ENCODE peak calls at places on chromosomes 3 and 15, in seven cellular contexts. W is GM12864, P is right atrium auricular region, Q is foreskin keratinocyte, B is neural crest cell, F is IMR-90, E is left ventricle myocardium inferior. J is an unnamed sample.

GRCh38 chr15:41904487-41905359 is 10.9 kb upstream of the SPTBN5 start:
- DNase-seq in Q (peak; percentile 13), P (peak; percentile 73), E (peak; percentile 61), B (peak; percentile 77), W (peak; percentile 16), F (peak; percentile 65), J (peak; percentile 57)

GRCh38 chr3:170485294-170485693 is 66.6 kb downstream of the CLDN11 start:
- DNase-seq in P (no peak), B (no peak), W (no peak), Q (no peak), F (no peak), E (no peak), J (no peak)

GRCh38 chr3:89624494-89624893 is 517.1 kb downstream of the EPHA3 start:
- DNase-seq in Q (no peak), W (no peak), B (no peak), P (no peak), F (no peak), E (no peak), J (no peak)

GRCh38 chr3:197714251-197714650 is 22.5 kb downstream of the RUBCN start:
- DNase-seq in P (no peak), F (no peak), W (no peak), B (no peak), E (no peak), Q (no peak), J (no peak)

GRCh38 chr3:61522064-61522463 is 39.3 kb upstream of the PTPRG start:
- DNase-seq in P (no peak), E (no peak), W (no peak), F (no peak), B (no peak), Q (no peak), J (no peak)

GRCh38 chr3:38165722-38166387 is 518 bp downstream of the OXSR1 start:
- DNase-seq in Q (no peak), P (no peak), W (no peak), B (no peak), E (no peak), F (peak; percentile 46), J (no peak)

GRCh38 chr3:149152420-149152819 is 23.0 kb downstream of the HPS3 start:
- DNase-seq in Q (peak; percentile 75), P (no peak), E (no peak), B (no peak), W (peak; percentile 46), F (peak; percentile 69), J (peak; percentile 84)

GRCh38 chr3:9862391-9863235 is 17.4 kb downstream of the CIDEC start:
- DNase-seq in P (no peak), Q (no peak), F (no peak), E (peak; percentile 69), W (no peak), B (peak; percentile 63), J (no peak)

GRCh38 chr3:88321696-88322095 is 171.9 kb downstream of the C3orf38 start:
- DNase-seq in W (no peak), Q (no peak), P (no peak), B (no peak), F (no peak), E (no peak), J (no peak)

GRCh38 chr3:175001091-175001490 is 142.0 kb downstream of the NAALADL2 start:
- DNase-seq in F (peak; percentile 71), B (no peak), Q (no peak), W (no peak), E (no peak), P (no peak), J (no peak)

GRCh38 chr3:53234841-53235232 is 21.0 kb downstream of the TKT start:
- DNase-seq in Q (no peak), B (no peak), F (no peak), E (no peak), W (no peak), P (no peak), J (no peak)

GRCh38 chr15:66768984-66769383 is 66.9 kb downstream of the SMAD6 start:
- DNase-seq in B (no peak), F (no peak), P (no peak), W (no peak), Q (no peak), E (no peak), J (no peak)

GRCh38 chr3:89107461-89108035 is at the start of gene EPHA3:
- DNase-seq in F (peak; percentile 58), E (peak; percentile 77), B (peak; percentile 70), P (peak; percentile 83), Q (peak; percentile 46), W (no peak), J (peak; percentile 56)

GRCh38 chr3:71849674-71850073 is 64.7 kb upstream of the PROK2 start:
- DNase-seq in B (no peak), P (no peak), E (no peak), F (no peak), Q (peak; percentile 5), W (no peak), J (peak; percentile 65)

GRCh38 chr3:81744366-81744765 is 17.1 kb downstream of the GBE1 start:
- DNase-seq in F (peak; percentile 95), E (no peak), P (no peak), B (no peak), W (no peak), Q (peak; percentile 75), J (peak; percentile 92)

GRCh38 chr3:171876651-171877272 is 33.6 kb downstream of the TMEM212 start:
- DNase-seq in E (no peak), F (peak; percentile 94), W (no peak), Q (peak; percentile 97), P (no peak), B (no peak), J (peak; percentile 93)

GRCh38 chr15:100710213-100710612 is 107.8 kb downstream of the ASB7 start:
- DNase-seq in E (no peak), Q (no peak), F (no peak), P (peak; percentile 4), B (no peak), W (no peak), J (no peak)

GRCh38 chr3:137050281-137050680 is 92.5 kb downstream of the IL20RB start:
- DNase-seq in F (no peak), P (no peak), W (no peak), B (no peak), Q (no peak), E (no peak), J (no peak)

GRCh38 chr3:156974931-156975330 is 148.8 kb downstream of the LEKR1 start:
- DNase-seq in B (no peak), P (no peak), Q (no peak), E (no peak), W (no peak), F (no peak), J (no peak)

GRCh38 chr3:11350374-11350773 is 78.2 kb downstream of the ATG7 start:
- DNase-seq in Q (no peak), B (no peak), W (no peak), P (no peak), F (peak; percentile 37), E (no peak), J (peak; percentile 47)

GRCh38 chr15:58593870-58594269 is 155.6 kb downstream of the ADAM10 start:
- DNase-seq in W (peak; percentile 12), Q (no peak), F (no peak), P (no peak), B (no peak), E (no peak), J (no peak)

GRCh38 chr15:42914728-42915497 is 5.7 kb downstream of the TTBK2 start:
- DNase-seq in P (no peak), B (no peak), E (no peak), F (peak; percentile 41), W (no peak), Q (no peak), J (no peak)

GRCh38 chr3:27939940-27940339 is 217.8 kb upstream of the EOMES start:
- DNase-seq in F (peak; percentile 21), W (no peak), E (no peak), B (no peak), Q (peak; percentile 21), P (no peak), J (peak; percentile 12)

GRCh38 chr3:27945229-27945628 is 223.1 kb upstream of the EOMES start:
- DNase-seq in P (no peak), F (no peak), E (no peak), W (no peak), Q (no peak), B (no peak), J (no peak)

GRCh38 chr3:27939510-27939909 is 217.4 kb upstream of the EOMES start:
- DNase-seq in W (no peak), P (no peak), B (no peak), F (no peak), E (no peak), Q (no peak), J (peak; percentile 28)

GRCh38 chr3:27943106-27943505 is 221.0 kb upstream of the EOMES start:
- DNase-seq in E (no peak), B (no peak), P (no peak), F (no peak), Q (no peak), W (no peak), J (peak; percentile 23)
- TF ChIP-seq CTCF in E (peak; percentile 42), B (peak; percentile 41), P (no peak), F (peak; percentile 16), Q (peak; percentile 49), W (peak; percentile 18), J (peak; percentile 26)

GRCh38 chr3:158748237-158748828 is 16.1 kb upstream of the RARRES1 start:
- DNase-seq in P (no peak), Q (no peak), W (no peak), F (peak; percentile 47), B (no peak), E (peak; percentile 33), J (no peak)
- TF ChIP-seq CTCF in P (no peak), Q (no peak), W (no peak), F (no peak), B (no peak), E (no peak), J (no peak)

GRCh38 chr15:70212288-70212962 is 114.7 kb upstream of the TLE3 start:
- DNase-seq in W (no peak), E (no peak), P (no peak), Q (no peak), F (no peak), B (no peak), J (peak; percentile 45)

GRCh38 chr15:70209499-70209898 is 111.8 kb upstream of the TLE3 start:
- DNase-seq in F (no peak), W (no peak), Q (no peak), E (no peak), P (no peak), B (no peak), J (no peak)

GRCh38 chr15:70210076-70210475 is 112.4 kb upstream of the TLE3 start:
- DNase-seq in F (no peak), W (no peak), P (no peak), Q (no peak), E (no peak), B (no peak), J (no peak)

GRCh38 chr15:70208332-70208731 is 110.6 kb upstream of the TLE3 start:
- DNase-seq in E (no peak), B (no peak), F (no peak), P (no peak), Q (no peak), W (no peak), J (no peak)

DNA sequence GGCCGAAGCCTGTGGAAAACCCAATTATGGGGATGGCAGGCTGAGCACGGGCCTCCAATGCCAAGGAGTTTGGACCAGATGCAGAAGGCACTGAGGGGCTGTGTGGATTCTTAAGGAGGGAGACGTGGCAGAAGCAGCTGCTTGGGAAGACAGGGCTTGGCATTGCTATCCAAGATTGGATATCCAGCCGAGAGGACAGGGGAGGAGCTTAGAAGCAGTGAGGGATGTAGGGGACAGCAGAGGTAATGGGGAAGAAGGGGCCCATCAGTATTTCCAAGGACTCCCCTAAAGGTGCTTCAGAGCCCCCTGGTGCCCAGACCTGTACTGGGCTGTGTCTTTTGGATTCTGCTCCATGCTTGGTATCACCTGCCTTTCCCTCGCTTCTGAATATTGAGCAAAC is 112.8 kb upstream of the TLE3 start:
- DNase-seq in Q (no peak), F (no peak), W (no peak), B (no peak), E (no peak), P (no peak), J (no peak)
- TF ChIP-seq CTCF in Q (peak; percentile 33), F (no peak), W (peak; percentile 32), B (no peak), E (no peak), P (no peak), J (no peak)

GRCh38 chr15:76179023-76179422 is 119.2 kb downstream of the TMEM266 start:
- DNase-seq in F (no peak), P (no peak), B (no peak), W (no peak), E (no peak), Q (no peak), J (no peak)
- TF ChIP-seq CTCF in F (no peak), P (no peak), B (no peak), W (no peak), E (no peak), Q (no peak), J (no peak)

J was measured in bronchial epithelial cell.